ENCODE peak calls at places on chromosome 11, in eight cellular contexts. K is cardiac muscle cell, D is bronchial epithelial cell, R is brain microvascular endothelial cell, C is HFFc6, B is dorsolateral prefrontal cortex, E is mammary epithelial cell, F is WTC11. M is an unnamed sample.

GRCh38 chr11:75536786-75537629 is 11.3 kb upstream of the GDPD5 start:
- DNase-seq in K (no peak), D (peak; percentile 88), R (no peak), C (no peak), B (no peak), E (peak; percentile 58), F (no peak), M (peak; percentile 65)

GRCh38 chr11:76995177-76995576 is 39.0 kb upstream of the B3GNT6 start:
- DNase-seq in K (no peak), D (no peak), R (no peak), C (no peak), B (no peak), E (no peak), F (no peak), M (no peak)

GRCh38 chr11:1487851-1488574 is 1.4 kb upstream of the MOB2 start:
- DNase-seq in K (no peak), D (no peak), R (no peak), C (no peak), B (no peak), E (no peak), F (no peak), M (no peak)

GRCh38 chr11:47928426-47928825 is 51.9 kb upstream of the PTPRJ start:
- DNase-seq in K (no peak), D (no peak), R (no peak), C (no peak), B (no peak), E (no peak), F (no peak), M (no peak)

GRCh38 chr11:35214792-35215193 is 75.8 kb downstream of the CD44 start:
- DNase-seq in K (peak; percentile 86), D (peak; percentile 94), R (peak; percentile 98), C (peak; percentile 91), B (no peak), E (peak; percentile 88), F (peak; percentile 68), M (no peak)

GRCh38 chr11:75430692-75431532 is 2.1 kb downstream of the KLHL35 start:
- DNase-seq in K (no peak), D (no peak), R (no peak), C (no peak), B (no peak), E (no peak), F (no peak), M (no peak)

GRCh38 chr11:19712281-19713220 is at the start of gene NAV2:
- DNase-seq in K (peak; percentile 95), D (peak; percentile 74), R (peak; percentile 82), C (peak; percentile 90), B (peak; percentile 89), E (peak; percentile 93), F (peak; percentile 93), M (peak; percentile 41)

GRCh38 chr11:59172345-59173079 is 580 bp downstream of the DTX4 start:
- DNase-seq in K (peak; percentile 11), D (no peak), R (no peak), C (no peak), B (no peak), E (peak; percentile 27), F (peak; percentile 56), M (no peak)

GRCh38 chr11:76603202-76603601 is 67.3 kb downstream of the LRRC32 start:
- DNase-seq in K (no peak), D (no peak), R (no peak), C (no peak), B (no peak), E (no peak), F (no peak), M (no peak)

GRCh38 chr11:134522782-134523570 is 110.9 kb upstream of the B3GAT1 start:
- DNase-seq in K (no peak), D (no peak), R (no peak), C (no peak), B (no peak), E (no peak), F (peak; percentile 8), M (no peak)

GRCh38 chr11:65859812-65860277 is 388 bp upstream of the MUS81 start:
- DNase-seq in K (no peak), D (no peak), R (no peak), C (no peak), B (no peak), E (no peak), F (peak; percentile 40), M (no peak)

GRCh38 chr11:119493712-119494111 is 70.7 kb upstream of the THY1 start:
- DNase-seq in K (peak; percentile 39), D (peak; percentile 41), R (peak; percentile 10), C (no peak), B (no peak), E (peak; percentile 43), F (peak; percentile 86), M (peak; percentile 15)

GRCh38 chr11:35982061-35982460 is 38.2 kb downstream of the LDLRAD3 start:
- DNase-seq in K (no peak), D (no peak), R (no peak), C (no peak), B (no peak), E (no peak), F (no peak), M (no peak)

GRCh38 chr11:14835491-14836105 is 56.4 kb downstream of the CYP2R1 start:
- DNase-seq in K (no peak), D (no peak), R (no peak), C (no peak), B (no peak), E (no peak), F (no peak), M (no peak)

GRCh38 chr11:98061858-98062257 is 958.9 kb upstream of the CNTN5 start:
- DNase-seq in K (no peak), D (no peak), R (no peak), C (no peak), B (no peak), E (no peak), F (no peak), M (no peak)

GRCh38 chr11:1826552-1827094 is 8.2 kb upstream of the SYT8 start:
- DNase-seq in K (peak; percentile 91), D (peak; percentile 56), R (peak; percentile 67), C (no peak), B (no peak), E (peak; percentile 74), F (peak; percentile 58), M (no peak)

GRCh38 chr11:65560555-65561418 is 2.6 kb upstream of the LTBP3 start:
- DNase-seq in K (peak; percentile 69), D (peak; percentile 51), R (peak; percentile 87), C (no peak), B (peak; percentile 72), E (peak; percentile 61), F (peak; percentile 77), M (no peak)

GRCh38 chr11:128341767-128342318 is 245.5 kb downstream of the ETS1 start:
- DNase-seq in K (no peak), D (no peak), R (no peak), C (no peak), B (no peak), E (no peak), F (no peak), M (no peak)

GRCh38 chr11:19539861-19540260 is 172.8 kb upstream of the NAV2 start:
- DNase-seq in K (no peak), D (no peak), R (no peak), C (no peak), B (no peak), E (no peak), F (no peak), M (no peak)

GRCh38 chr11:102320679-102321078 is 3.4 kb downstream of the BIRC3 start:
- DNase-seq in K (no peak), D (no peak), R (no peak), C (no peak), B (no peak), E (no peak), F (no peak), M (no peak)

DNA sequence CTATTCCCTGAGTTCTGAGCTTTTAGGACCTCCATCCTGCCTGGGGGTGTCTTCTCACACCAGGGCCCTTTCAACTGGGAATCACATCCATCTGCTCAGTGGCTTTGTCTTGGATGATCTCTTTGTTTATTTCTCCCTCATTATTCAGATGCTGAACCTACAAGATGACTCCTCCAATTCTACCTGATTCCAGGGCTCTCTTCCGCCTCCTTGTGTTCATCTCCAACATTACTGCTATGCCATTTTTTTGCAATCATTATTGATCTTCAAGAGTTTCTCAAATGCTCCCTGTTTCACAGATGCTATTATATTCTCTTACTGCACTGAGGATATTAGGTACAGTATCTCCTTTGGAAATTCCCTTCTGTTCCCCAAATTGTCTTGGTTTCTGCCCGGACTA is 307.7 kb downstream of the SHANK2 start:
- DNase-seq in K (no peak), D (no peak), R (no peak), C (no peak), B (no peak), E (no peak), F (no peak), M (no peak)
- TF ChIP-seq CTCF in K (no peak), D (no peak), R (no peak), C (peak; percentile 50), B (no peak), E (no peak), F (peak; percentile 41), M (no peak)

GRCh38 chr11:116683982-116684381 is 88.8 kb downstream of the BUD13 start:
- DNase-seq in K (no peak), D (no peak), R (no peak), C (no peak), B (no peak), E (no peak), F (no peak), M (no peak)

GRCh38 chr11:116678887-116679286 is 93.9 kb downstream of the BUD13 start:
- DNase-seq in K (no peak), D (no peak), R (no peak), C (no peak), B (no peak), E (no peak), F (no peak), M (no peak)

GRCh38 chr11:116680349-116681125 is 92.2 kb downstream of the BUD13 start:
- DNase-seq in K (no peak), D (no peak), R (no peak), C (no peak), B (no peak), E (no peak), F (no peak), M (no peak)
- TF ChIP-seq CTCF in K (no peak), D (no peak), R (peak; percentile 9), C (peak; percentile 48), B (no peak), E (no peak), F (no peak), M (no peak)

DNA sequence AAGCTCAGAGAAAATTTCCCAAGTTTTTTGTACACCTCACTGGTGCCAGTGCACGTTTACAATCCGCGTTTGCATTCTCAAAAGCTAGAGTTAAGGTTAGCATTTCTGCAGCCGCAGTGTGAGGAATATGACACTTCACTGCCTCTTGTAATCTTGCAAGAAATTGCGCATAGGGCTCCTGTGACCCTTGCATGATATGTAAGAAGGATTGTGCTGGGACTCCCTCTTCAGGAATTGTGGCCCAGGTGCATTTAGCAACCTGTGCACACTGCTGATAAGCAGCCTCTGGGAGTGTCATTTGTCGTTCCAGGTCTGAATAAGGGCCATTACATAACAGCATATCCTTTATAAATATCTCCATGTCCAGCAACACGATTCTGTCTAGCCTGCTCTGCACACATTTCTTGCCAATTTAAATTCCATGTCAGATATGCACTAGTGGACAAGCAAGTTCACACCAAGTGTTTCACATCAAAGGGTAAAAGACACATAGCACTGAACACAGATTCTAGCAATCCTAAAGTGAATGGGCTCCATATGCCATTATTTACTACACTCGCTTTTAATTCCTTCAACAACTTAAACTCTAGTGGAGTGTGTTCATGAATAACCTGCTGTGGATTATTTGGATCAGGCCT is 69.2 kb upstream of the INCENP start:
- DNase-seq in K (peak; percentile 26), D (peak; percentile 78), R (no peak), C (peak; percentile 10), B (no peak), E (peak; percentile 42), F (peak; percentile 14), M (peak; percentile 23)
- TF ChIP-seq CTCF in K (peak; percentile 4), D (peak; percentile 80), R (peak; percentile 44), C (peak; percentile 50), B (no peak), E (peak; percentile 74), F (no peak), M (no peak)

GRCh38 chr11:130188585-130189347 is 29.2 kb downstream of the ST14 start:
- DNase-seq in K (no peak), D (no peak), R (no peak), C (no peak), B (no peak), E (no peak), F (no peak), M (no peak)
- TF ChIP-seq CTCF in K (no peak), D (no peak), R (no peak), C (no peak), B (no peak), E (no peak), F (no peak), M (no peak)